ENCODE peak calls at places on chromosomes 2 and 18, in nine cellular contexts. A is T-helper 2 cell, J is EH, K is NCI-H2029 treated with DMSO at 0.1 percent for 48 hours, N is GM12891, W is GM12865, T is KBM-7, U is uterus, O is left lobe of liver. D is an unnamed sample.

GRCh38 chr2:45918816-45919655 is 267.6 kb downstream of the PRKCE start:
- DNase-seq in A (no peak), J (no peak), T (peak), N (no peak), U (no peak), K (peak), W (no peak), O (peak), D (no peak)

GRCh38 chr2:134261398-134262131 is 7.7 kb downstream of the MGAT5 start:
- DNase-seq in O (no peak), A (no peak), W (peak), N (no peak), T (peak), J (peak), K (peak), U (no peak), D (no peak)

GRCh38 chr2:224847961-224848850 is 132.0 kb upstream of the CCDC195 start:
- DNase-seq in A (no peak), K (peak), T (no peak), W (no peak), J (peak), N (no peak), U (no peak), O (no peak), D (no peak)

GRCh38 chr18:70363861-70364260 is 75.0 kb downstream of the SOCS6 start:
- DNase-seq in W (no peak), J (peak), K (no peak), U (no peak), A (no peak), N (no peak), O (no peak), T (no peak), D (no peak)

GRCh38 chr2:216450784-216451183 is 38.5 kb downstream of the SMARCAL1 start:
- DNase-seq in U (no peak), T (no peak), N (no peak), J (no peak), O (no peak), K (no peak), W (no peak), A (no peak), D (no peak)

GRCh38 chr2:164485541-164485940 is 135.7 kb downstream of the GRB14 start:
- DNase-seq in J (peak), U (no peak), N (no peak), K (no peak), W (no peak), T (no peak), O (no peak), A (no peak), D (no peak)

GRCh38 chr2:231356474-231356849 is 39.0 kb upstream of the B3GNT7 start:
- DNase-seq in U (no peak), N (no peak), W (no peak), A (no peak), K (no peak), O (no peak), T (no peak), J (no peak), D (no peak)

GRCh38 chr2:30768036-30768686 is 39.1 kb downstream of the CAPN13 start:
- DNase-seq in N (no peak), J (no peak), U (no peak), A (no peak), T (no peak), W (no peak), K (no peak), O (no peak), D (peak)

GRCh38 chr2:208042041-208042440 is 16.7 kb upstream of the PLEKHM3 start:
- DNase-seq in A (no peak), N (no peak), O (no peak), T (no peak), K (no peak), J (peak), W (no peak), U (no peak), D (no peak)

GRCh38 chr2:191646612-191646902 is 31.4 kb upstream of the NABP1 start:
- DNase-seq in N (no peak), A (no peak), U (no peak), J (no peak), T (no peak), O (no peak), W (no peak), K (no peak), D (no peak)

GRCh38 chr2:160221391-160222276 is 21.6 kb upstream of the ITGB6 start:
- DNase-seq in J (peak), U (peak), N (no peak), T (no peak), K (peak), O (peak), A (no peak), W (no peak), D (no peak)

GRCh38 chr2:42064417-42064942 is 16.7 kb downstream of the PKDCC start:
- DNase-seq in O (no peak), T (no peak), U (no peak), A (no peak), K (no peak), J (peak), W (no peak), N (no peak), D (no peak)

GRCh38 chr2:195674491-195675226 is 17.6 kb downstream of the SLC39A10 start:
- DNase-seq in W (no peak), K (no peak), J (peak), U (no peak), O (no peak), A (no peak), N (no peak), T (no peak), D (no peak)

D was measured in type B pancreatic cell.